ENCODE peak calls at places on chromosomes 4 and X, in eight cellular contexts. One of them, this sample, is unnamed.

GRCh38 chr4:147056951-147057630 is 111.4 kb upstream of the TTC29 start:
- DNase-seq in activated T-cell treated with anti-CD3 and anti-CD28 coated beads, Interleukin-2, amount 50 U/mL, for 72 hours: no peak
- DNase-seq in B cell: no peak
- DNase-seq in H9: no peak
- DNase-seq in body of pancreas: no peak
- DNase-seq in central memory CD8-positive, alpha-beta T cell: no peak
- DNase-seq in uterus: no peak
- DNase-seq in dermis blood vessel endothelial cell: peak
- DNase-seq in this sample: no peak

GRCh38 chr4:101813604-101814003 is 23.1 kb downstream of the BANK1 start:
- DNase-seq in uterus: no peak
- DNase-seq in body of pancreas: no peak
- DNase-seq in dermis blood vessel endothelial cell: no peak
- DNase-seq in H9: no peak
- DNase-seq in B cell: peak
- DNase-seq in central memory CD8-positive, alpha-beta T cell: no peak
- DNase-seq in activated T-cell treated with anti-CD3 and anti-CD28 coated beads, Interleukin-2, amount 50 U/mL, for 72 hours: no peak
- DNase-seq in this sample: no peak

GRCh38 chr4:170589597-170590191 is 499.9 kb upstream of the AADAT start:
- DNase-seq in B cell: no peak
- DNase-seq in central memory CD8-positive, alpha-beta T cell: no peak
- DNase-seq in uterus: no peak
- DNase-seq in H9: no peak
- DNase-seq in body of pancreas: no peak
- DNase-seq in activated T-cell treated with anti-CD3 and anti-CD28 coated beads, Interleukin-2, amount 50 U/mL, for 72 hours: no peak
- DNase-seq in dermis blood vessel endothelial cell: no peak
- DNase-seq in this sample: no peak

GRCh38 chr4:8118035-8118434 is 40.6 kb downstream of the ABLIM2 start:
- DNase-seq in H9: no peak
- DNase-seq in B cell: no peak
- DNase-seq in body of pancreas: no peak
- DNase-seq in activated T-cell treated with anti-CD3 and anti-CD28 coated beads, Interleukin-2, amount 50 U/mL, for 72 hours: no peak
- DNase-seq in dermis blood vessel endothelial cell: no peak
- DNase-seq in central memory CD8-positive, alpha-beta T cell: no peak
- DNase-seq in uterus: no peak
- DNase-seq in this sample: no peak

GRCh38 chr4:73801692-73802091 is 34.8 kb upstream of the CXCL6 start:
- DNase-seq in activated T-cell treated with anti-CD3 and anti-CD28 coated beads, Interleukin-2, amount 50 U/mL, for 72 hours: no peak
- DNase-seq in B cell: no peak
- DNase-seq in central memory CD8-positive, alpha-beta T cell: no peak
- DNase-seq in dermis blood vessel endothelial cell: no peak
- DNase-seq in uterus: no peak
- DNase-seq in H9: no peak
- DNase-seq in body of pancreas: no peak
- DNase-seq in this sample: no peak

GRCh38 chrX:139192386-139192961 is 338.1 kb upstream of the F9 start:
- DNase-seq in uterus: no peak
- DNase-seq in dermis blood vessel endothelial cell: no peak
- DNase-seq in body of pancreas: no peak
- DNase-seq in B cell: no peak
- DNase-seq in H9: no peak
- DNase-seq in central memory CD8-positive, alpha-beta T cell: no peak
- DNase-seq in activated T-cell treated with anti-CD3 and anti-CD28 coated beads, Interleukin-2, amount 50 U/mL, for 72 hours: no peak
- DNase-seq in this sample: no peak

GRCh38 chrX:46620505-46620904 is 46.9 kb downstream of the CHST7 start:
- DNase-seq in B cell: no peak
- DNase-seq in body of pancreas: no peak
- DNase-seq in central memory CD8-positive, alpha-beta T cell: no peak
- DNase-seq in activated T-cell treated with anti-CD3 and anti-CD28 coated beads, Interleukin-2, amount 50 U/mL, for 72 hours: no peak
- DNase-seq in dermis blood vessel endothelial cell: no peak
- DNase-seq in uterus: no peak
- DNase-seq in H9: no peak
- DNase-seq in this sample: no peak

GRCh38 chr4:168612435-168613139 is 115.7 kb downstream of the PALLD start:
- DNase-seq in activated T-cell treated with anti-CD3 and anti-CD28 coated beads, Interleukin-2, amount 50 U/mL, for 72 hours: no peak
- DNase-seq in central memory CD8-positive, alpha-beta T cell: no peak
- DNase-seq in uterus: no peak
- DNase-seq in body of pancreas: no peak
- DNase-seq in dermis blood vessel endothelial cell: peak
- DNase-seq in B cell: no peak
- DNase-seq in H9: no peak
- DNase-seq in this sample: no peak

GRCh38 chr4:168076989-168077725 is 15.2 kb upstream of the ANXA10 start:
- DNase-seq in central memory CD8-positive, alpha-beta T cell: no peak
- DNase-seq in body of pancreas: peak
- DNase-seq in uterus: peak
- DNase-seq in activated T-cell treated with anti-CD3 and anti-CD28 coated beads, Interleukin-2, amount 50 U/mL, for 72 hours: peak
- DNase-seq in H9: peak
- DNase-seq in dermis blood vessel endothelial cell: peak
- DNase-seq in B cell: no peak
- DNase-seq in this sample: peak

GRCh38 chrX:46912673-46913491 is 661 bp downstream of the JADE3 start:
- DNase-seq in H9: peak
- DNase-seq in body of pancreas: peak
- DNase-seq in B cell: peak
- DNase-seq in central memory CD8-positive, alpha-beta T cell: no peak
- DNase-seq in activated T-cell treated with anti-CD3 and anti-CD28 coated beads, Interleukin-2, amount 50 U/mL, for 72 hours: peak
- DNase-seq in uterus: peak
- DNase-seq in dermis blood vessel endothelial cell: peak
- DNase-seq in this sample: peak

GRCh38 chrX:30215357-30215843 is at the start of gene MAGEB2:
- DNase-seq in activated T-cell treated with anti-CD3 and anti-CD28 coated beads, Interleukin-2, amount 50 U/mL, for 72 hours: no peak
- DNase-seq in uterus: no peak
- DNase-seq in H9: no peak
- DNase-seq in B cell: no peak
- DNase-seq in dermis blood vessel endothelial cell: no peak
- DNase-seq in body of pancreas: no peak
- DNase-seq in central memory CD8-positive, alpha-beta T cell: no peak
- DNase-seq in this sample: no peak

GRCh38 chrX:102654696-102655095 is 3.4 kb downstream of the GPRASP1 start:
- DNase-seq in central memory CD8-positive, alpha-beta T cell: no peak
- DNase-seq in uterus: no peak
- DNase-seq in body of pancreas: no peak
- DNase-seq in activated T-cell treated with anti-CD3 and anti-CD28 coated beads, Interleukin-2, amount 50 U/mL, for 72 hours: no peak
- DNase-seq in dermis blood vessel endothelial cell: no peak
- DNase-seq in B cell: no peak
- DNase-seq in H9: no peak
- DNase-seq in this sample: no peak